ENCODE peak calls at places on chromosomes 16 and 17, in eight cellular contexts. Q is GM10248, Y is neural crest cell, K is HFF-Myc, P is GM23338, A is BJ, D is AG04450, H is cardiac fibroblast. U is an unnamed sample.
A peak's percentile ranks its signal among the peaks of the same experiment; 100 is the strongest.

GRCh38 chr17:57262557-57262956 is 6.2 kb downstream of the MSI2 start:
- DNase-seq in Q (no peak), Y (no peak), K (no peak), P (no peak), A (no peak), D (no peak), H (no peak), U (no peak)

GRCh38 chr16:80233097-80233835 is 307.5 kb upstream of the DYNLRB2 start:
- DNase-seq in Q (no peak), Y (no peak), K (no peak), P (no peak), A (no peak), D (no peak), H (no peak), U (no peak)

GRCh38 chr16:86568677-86569623 is 2.3 kb downstream of the FOXC2 start:
- DNase-seq in Q (no peak), Y (no peak), K (no peak), P (peak; percentile 51), A (no peak), D (no peak), H (peak; percentile 18), U (no peak)

GRCh38 chr17:41772218-41772585 is 14.3 kb downstream of the JUP start:
- DNase-seq in Q (no peak), Y (no peak), K (no peak), P (peak; percentile 87), A (no peak), D (no peak), H (no peak), U (no peak)

GRCh38 chr16:676565-677297 is 1.3 kb downstream of the RHBDL1 start:
- DNase-seq in Q (no peak), Y (no peak), K (no peak), P (peak; percentile 54), A (no peak), D (no peak), H (no peak), U (no peak)

GRCh38 chr17:18378205-18378505 is 577 bp downstream of the EVPLL start:
- DNase-seq in Q (no peak), Y (no peak), K (no peak), P (no peak), A (no peak), D (no peak), H (no peak), U (no peak)

GRCh38 chr16:28052274-28053128 is 11.0 kb downstream of the GSG1L start:
- DNase-seq in Q (no peak), Y (no peak), K (no peak), P (no peak), A (no peak), D (no peak), H (no peak), U (no peak)

GRCh38 chr17:79026345-79027273 is 2.6 kb downstream of the C1QTNF1 start:
- DNase-seq in Q (no peak), Y (no peak), K (peak; percentile 72), P (no peak), A (no peak), D (no peak), H (peak; percentile 83), U (no peak)

GRCh38 chr17:75504347-75505151 is 10.8 kb downstream of the CASKIN2 start:
- DNase-seq in Q (peak; percentile 84), Y (no peak), K (no peak), P (peak; percentile 81), A (no peak), D (no peak), H (no peak), U (peak; percentile 49)

GRCh38 chr17:37294888-37295287 is 80.9 kb upstream of the C17orf78 start:
- DNase-seq in Q (no peak), Y (no peak), K (no peak), P (peak; percentile 58), A (no peak), D (no peak), H (no peak), U (no peak)

GRCh38 chr16:57238682-57239081 is 6.4 kb upstream of the ARL2BP start:
- DNase-seq in Q (no peak), Y (no peak), K (no peak), P (no peak), A (no peak), D (no peak), H (no peak), U (no peak)

GRCh38 chr16:68436581-68436980 is 11.7 kb downstream of the SMPD3 start:
- DNase-seq in Q (no peak), Y (no peak), K (no peak), P (peak; percentile 80), A (no peak), D (no peak), H (peak; percentile 15), U (peak; percentile 35)

GRCh38 chr17:4057731-4058130 is 85.1 kb downstream of the ZZEF1 start:
- DNase-seq in Q (no peak), Y (no peak), K (no peak), P (no peak), A (no peak), D (no peak), H (no peak), U (no peak)

GRCh38 chr17:32102172-32102571 is 40.1 kb upstream of the RHOT1 start:
- DNase-seq in Q (no peak), Y (no peak), K (no peak), P (peak; percentile 34), A (no peak), D (no peak), H (no peak), U (no peak)

GRCh38 chr17:9478889-9479288 is 96.7 kb downstream of the STX8 start:
- DNase-seq in Q (no peak), Y (no peak), K (no peak), P (no peak), A (no peak), D (no peak), H (no peak), U (no peak)

GRCh38 chr16:57016301-57016700 is 26.9 kb downstream of the NLRC5 start:
- DNase-seq in Q (no peak), Y (no peak), K (no peak), P (no peak), A (no peak), D (no peak), H (no peak), U (peak; percentile 34)

GRCh38 chr17:61387011-61387410 is 12.6 kb upstream of the TBX2 start:
- DNase-seq in Q (no peak), Y (no peak), K (no peak), P (no peak), A (no peak), D (no peak), H (no peak), U (no peak)

DNA sequence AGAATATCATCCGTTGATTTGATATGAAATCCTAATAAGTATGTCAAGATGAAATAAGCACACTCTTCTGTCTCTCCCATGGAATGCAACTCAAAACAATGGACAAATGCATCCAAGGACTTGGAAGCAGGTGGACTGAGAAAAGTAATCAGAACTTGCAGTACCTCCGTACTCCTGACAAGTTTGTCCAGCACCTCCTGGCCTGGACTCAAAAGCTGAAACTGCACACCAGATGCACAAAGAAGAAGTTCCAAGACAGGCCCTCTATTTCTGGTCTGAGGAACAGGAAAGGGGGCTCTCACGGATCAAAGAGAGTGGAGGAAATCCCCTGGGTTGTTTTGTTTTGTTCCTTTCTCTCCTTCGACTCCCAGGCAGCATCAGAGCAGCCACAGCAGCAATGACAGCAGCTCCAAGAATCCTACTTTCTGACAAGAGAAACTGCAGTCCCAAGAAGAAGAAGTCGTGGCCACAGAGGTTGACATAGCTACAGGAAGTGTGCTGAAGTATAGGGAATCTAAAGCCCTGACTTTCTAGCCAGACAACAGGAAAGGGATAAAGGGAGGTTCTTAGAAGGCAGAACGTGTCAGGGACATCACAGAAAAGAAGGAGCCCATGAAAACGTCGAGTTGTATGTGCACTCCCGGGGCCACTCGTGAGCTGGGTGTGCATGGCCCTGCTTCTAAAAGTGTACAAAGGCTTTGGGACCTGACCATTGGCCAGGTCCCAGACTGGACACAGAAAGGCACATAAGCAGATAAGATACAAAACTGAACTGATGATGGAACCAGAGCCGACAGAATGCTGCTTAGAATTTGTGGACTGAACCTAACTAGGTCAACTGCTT is 29.3 kb downstream of the AKAP10 start:
- DNase-seq in Q (no peak), Y (no peak), K (no peak), P (no peak), A (no peak), D (no peak), H (peak; percentile 7), U (no peak)
- TF ChIP-seq CTCF in Q (no peak), Y (no peak), K (no peak), P (no peak), A (no peak), D (no peak), H (no peak), U (no peak)

GRCh38 chr16:6170022-6170421 is 1072.4 kb upstream of the EEF2KMT start:
- DNase-seq in Q (no peak), Y (no peak), K (no peak), P (no peak), A (no peak), D (no peak), H (no peak), U (no peak)

GRCh38 chr16:6160303-6160702 is 1062.7 kb upstream of the EEF2KMT start:
- DNase-seq in Q (no peak), Y (no peak), K (no peak), P (no peak), A (no peak), D (no peak), H (no peak), U (no peak)

GRCh38 chr16:6160871-6161270 is 1063.3 kb upstream of the EEF2KMT start:
- DNase-seq in Q (no peak), Y (no peak), K (no peak), P (no peak), A (no peak), D (no peak), H (no peak), U (no peak)

GRCh38 chr16:6165330-6165984 is 1067.9 kb upstream of the EEF2KMT start:
- DNase-seq in Q (no peak), Y (no peak), K (no peak), P (peak; percentile 35), A (no peak), D (no peak), H (no peak), U (no peak)
- TF ChIP-seq CTCF in Q (no peak), Y (peak; percentile 61), K (no peak), P (peak; percentile 38), A (no peak), D (no peak), H (no peak), U (no peak)

GRCh38 chr16:4271176-4272113 is 1.4 kb downstream of the TFAP4 start:
- DNase-seq in Q (peak; percentile 93), Y (peak; percentile 85), K (no peak), P (peak; percentile 96), A (peak; percentile 47), D (peak; percentile 76), H (peak; percentile 93), U (peak; percentile 96)
- TF ChIP-seq CTCF in Q (peak; percentile 20), Y (no peak), K (no peak), P (no peak), A (no peak), D (no peak), H (no peak), U (no peak)

GRCh38 chr16:89841275-89841674 is 13.0 kb downstream of the SPIRE2 start:
- DNase-seq in Q (no peak), Y (no peak), K (no peak), P (no peak), A (no peak), D (no peak), H (no peak), U (peak; percentile 86)

GRCh38 chr16:89831810-89832328 is 3.6 kb downstream of the SPIRE2 start:
- DNase-seq in Q (no peak), Y (no peak), K (no peak), P (no peak), A (no peak), D (no peak), H (no peak), U (no peak)

GRCh38 chr16:89842471-89843408 is 14.5 kb downstream of the SPIRE2 start:
- DNase-seq in Q (no peak), Y (no peak), K (peak; percentile 42), P (no peak), A (peak; percentile 39), D (peak; percentile 29), H (peak; percentile 61), U (no peak)

GRCh38 chr16:89837014-89837546 is 8.8 kb downstream of the SPIRE2 start:
- DNase-seq in Q (no peak), Y (no peak), K (no peak), P (no peak), A (no peak), D (no peak), H (no peak), U (no peak)
- TF ChIP-seq CTCF in Q (no peak), Y (no peak), K (no peak), P (no peak), A (no peak), D (no peak), H (no peak), U (no peak)